ENCODE peak calls at places on chromosome 7, in five cellular contexts. One of them, this sample, is unnamed.
A peak's percentile ranks its signal among the peaks of the same experiment; 100 is the strongest.

GRCh38 chr7:128135275-128136214 is 104.3 kb upstream of the LRRC4 start:
- DNase-seq in dorsolateral prefrontal cortex: peak; percentile 55
- DNase-seq in epithelial cell of proximal tubule: no peak
- DNase-seq in astrocyte of the cerebellum: peak; percentile 15
- DNase-seq in heart right ventricle: peak; percentile 34
- DNase-seq in this sample: peak; percentile 72

GRCh38 chr7:106629521-106629920 is 31.4 kb downstream of the CCDC71L start:
- DNase-seq in astrocyte of the cerebellum: peak; percentile 16
- DNase-seq in dorsolateral prefrontal cortex: no peak
- DNase-seq in epithelial cell of proximal tubule: no peak
- DNase-seq in heart right ventricle: no peak
- DNase-seq in this sample: no peak

GRCh38 chr7:157292770-157293412 is 43.9 kb upstream of the DNAJB6 start:
- DNase-seq in astrocyte of the cerebellum: no peak
- DNase-seq in dorsolateral prefrontal cortex: no peak
- DNase-seq in heart right ventricle: no peak
- DNase-seq in epithelial cell of proximal tubule: no peak
- DNase-seq in this sample: no peak

GRCh38 chr7:95472521-95473160 is 13.1 kb upstream of the ASB4 start:
- DNase-seq in astrocyte of the cerebellum: peak; percentile 60
- DNase-seq in epithelial cell of proximal tubule: peak; percentile 58
- DNase-seq in heart right ventricle: no peak
- DNase-seq in dorsolateral prefrontal cortex: no peak
- DNase-seq in this sample: no peak

GRCh38 chr7:66557214-66558200 is 71.2 kb upstream of the KCTD7 start:
- DNase-seq in astrocyte of the cerebellum: peak; percentile 12
- DNase-seq in epithelial cell of proximal tubule: no peak
- DNase-seq in dorsolateral prefrontal cortex: peak; percentile 74
- DNase-seq in heart right ventricle: peak; percentile 57
- DNase-seq in this sample: peak; percentile 85

GRCh38 chr7:45021604-45022296 is 21.7 kb downstream of the CCM2 start:
- DNase-seq in epithelial cell of proximal tubule: no peak
- DNase-seq in astrocyte of the cerebellum: no peak
- DNase-seq in dorsolateral prefrontal cortex: no peak
- DNase-seq in heart right ventricle: no peak
- DNase-seq in this sample: no peak

GRCh38 chr7:97959046-97959445 is 30.9 kb downstream of the OCM2 start:
- DNase-seq in dorsolateral prefrontal cortex: no peak
- DNase-seq in astrocyte of the cerebellum: no peak
- DNase-seq in heart right ventricle: no peak
- DNase-seq in epithelial cell of proximal tubule: no peak
- DNase-seq in this sample: no peak

GRCh38 chr7:92737706-92738105 is 98.7 kb downstream of the CDK6 start:
- DNase-seq in epithelial cell of proximal tubule: no peak
- DNase-seq in dorsolateral prefrontal cortex: no peak
- DNase-seq in heart right ventricle: no peak
- DNase-seq in astrocyte of the cerebellum: no peak
- DNase-seq in this sample: no peak

GRCh38 chr7:116339564-116339963 is 129.2 kb downstream of the TES start:
- DNase-seq in epithelial cell of proximal tubule: no peak
- DNase-seq in heart right ventricle: no peak
- DNase-seq in dorsolateral prefrontal cortex: no peak
- DNase-seq in astrocyte of the cerebellum: no peak
- DNase-seq in this sample: no peak

GRCh38 chr7:42278360-42278759 is 41.4 kb upstream of the GLI3 start:
- DNase-seq in epithelial cell of proximal tubule: no peak
- DNase-seq in astrocyte of the cerebellum: no peak
- DNase-seq in heart right ventricle: no peak
- DNase-seq in dorsolateral prefrontal cortex: no peak
- DNase-seq in this sample: no peak

GRCh38 chr7:42269161-42269560 is 32.2 kb upstream of the GLI3 start:
- DNase-seq in heart right ventricle: no peak
- DNase-seq in dorsolateral prefrontal cortex: no peak
- DNase-seq in epithelial cell of proximal tubule: no peak
- DNase-seq in astrocyte of the cerebellum: peak; percentile 42
- DNase-seq in this sample: no peak

GRCh38 chr7:42274052-42274451 is 37.0 kb upstream of the GLI3 start:
- DNase-seq in epithelial cell of proximal tubule: no peak
- DNase-seq in heart right ventricle: no peak
- DNase-seq in astrocyte of the cerebellum: no peak
- DNase-seq in dorsolateral prefrontal cortex: no peak
- DNase-seq in this sample: no peak

DNA sequence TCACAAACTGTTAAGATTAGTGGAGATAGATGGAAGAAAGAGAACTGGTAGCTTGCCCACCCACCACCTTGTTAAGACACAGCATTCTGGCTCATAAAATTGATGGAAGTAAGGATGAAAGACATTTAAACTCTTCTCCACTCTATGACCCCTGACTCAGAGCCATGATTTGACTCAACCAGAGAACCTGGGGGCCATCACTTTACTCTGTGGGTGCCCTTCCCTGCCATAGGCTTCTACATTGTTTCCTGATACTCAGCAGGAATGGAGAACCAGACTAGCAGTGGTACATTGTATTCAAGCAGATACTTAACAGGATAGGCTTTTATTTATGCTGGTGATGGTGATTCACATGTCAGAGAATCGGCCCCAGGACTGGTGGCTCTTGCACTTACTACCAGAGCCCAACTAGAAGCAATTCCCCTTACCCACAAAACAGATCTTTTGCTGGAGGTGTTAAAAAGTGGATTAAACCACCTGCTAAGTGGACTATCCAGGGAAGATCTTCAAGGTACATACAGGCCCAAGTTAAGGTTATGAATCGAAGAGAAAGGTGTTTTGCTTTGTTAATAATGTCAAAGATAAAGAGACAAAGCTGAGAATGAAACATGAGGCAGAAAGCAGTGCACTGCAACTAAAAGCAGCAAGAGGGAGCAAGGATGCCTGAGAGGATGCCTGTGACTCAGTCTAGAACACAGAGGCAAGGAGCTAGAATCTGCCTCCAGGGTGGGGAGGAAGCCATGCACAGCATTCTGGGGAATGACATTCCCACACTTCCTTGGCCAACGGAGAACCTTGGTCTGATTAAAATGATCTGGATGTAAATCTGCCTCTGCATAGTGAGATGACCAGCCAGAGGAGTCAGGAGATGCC is 36.0 kb upstream of the GLI3 start:
- DNase-seq in epithelial cell of proximal tubule: no peak
- DNase-seq in heart right ventricle: no peak
- DNase-seq in astrocyte of the cerebellum: no peak
- DNase-seq in dorsolateral prefrontal cortex: no peak
- DNase-seq in this sample: no peak
- TF ChIP-seq CTCF in epithelial cell of proximal tubule: peak; percentile 66
- TF ChIP-seq CTCF in heart right ventricle: no peak
- TF ChIP-seq CTCF in astrocyte of the cerebellum: peak; percentile 56
- TF ChIP-seq CTCF in dorsolateral prefrontal cortex: no peak
- TF ChIP-seq CTCF in this sample: peak; percentile 6

DNA sequence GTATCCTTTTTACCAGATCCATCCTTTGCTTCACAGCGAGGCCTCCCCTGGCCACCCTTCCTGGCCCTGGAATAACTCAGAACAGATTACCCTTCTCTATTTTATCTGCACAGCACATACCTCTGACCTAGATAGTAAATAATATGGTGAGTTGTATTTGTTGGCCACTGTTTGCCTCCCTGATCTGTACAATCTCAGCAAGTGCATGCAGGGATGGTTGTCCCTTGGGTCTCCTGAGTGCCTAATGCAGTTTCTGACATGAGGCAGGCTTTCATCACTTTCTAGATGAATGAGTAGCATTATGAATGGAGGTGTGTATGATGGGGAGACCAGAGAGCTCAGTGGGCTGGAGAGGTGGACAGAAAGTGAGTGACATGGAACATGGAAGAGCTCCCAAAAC is 525.1 kb upstream of the IGFBP3 start:
- DNase-seq in astrocyte of the cerebellum: no peak
- DNase-seq in dorsolateral prefrontal cortex: no peak
- DNase-seq in epithelial cell of proximal tubule: no peak
- DNase-seq in heart right ventricle: no peak
- DNase-seq in this sample: no peak
- TF ChIP-seq CTCF in astrocyte of the cerebellum: no peak
- TF ChIP-seq CTCF in dorsolateral prefrontal cortex: no peak
- TF ChIP-seq CTCF in epithelial cell of proximal tubule: no peak
- TF ChIP-seq CTCF in heart right ventricle: no peak
- TF ChIP-seq CTCF in this sample: no peak

GRCh38 chr7:25886387-25887240 is 265.4 kb upstream of the NFE2L3 start:
- DNase-seq in dorsolateral prefrontal cortex: no peak
- DNase-seq in epithelial cell of proximal tubule: no peak
- DNase-seq in heart right ventricle: no peak
- DNase-seq in astrocyte of the cerebellum: no peak
- DNase-seq in this sample: no peak
- TF ChIP-seq CTCF in dorsolateral prefrontal cortex: no peak
- TF ChIP-seq CTCF in epithelial cell of proximal tubule: no peak
- TF ChIP-seq CTCF in heart right ventricle: no peak
- TF ChIP-seq CTCF in astrocyte of the cerebellum: no peak
- TF ChIP-seq CTCF in this sample: no peak

GRCh38 chr7:20153999-20154398 is 63.2 kb downstream of the MACC1 start:
- DNase-seq in astrocyte of the cerebellum: no peak
- DNase-seq in epithelial cell of proximal tubule: no peak
- DNase-seq in heart right ventricle: no peak
- DNase-seq in dorsolateral prefrontal cortex: no peak
- DNase-seq in this sample: no peak

GRCh38 chr7:20157456-20157855 is 59.7 kb downstream of the MACC1 start:
- DNase-seq in epithelial cell of proximal tubule: peak; percentile 23
- DNase-seq in dorsolateral prefrontal cortex: no peak
- DNase-seq in heart right ventricle: no peak
- DNase-seq in astrocyte of the cerebellum: no peak
- DNase-seq in this sample: no peak

GRCh38 chr7:20153567-20153966 is 63.6 kb downstream of the MACC1 start:
- DNase-seq in epithelial cell of proximal tubule: no peak
- DNase-seq in dorsolateral prefrontal cortex: no peak
- DNase-seq in astrocyte of the cerebellum: no peak
- DNase-seq in heart right ventricle: no peak
- DNase-seq in this sample: no peak

GRCh38 chr7:20159226-20159747 is 57.9 kb downstream of the MACC1 start:
- DNase-seq in heart right ventricle: no peak
- DNase-seq in astrocyte of the cerebellum: no peak
- DNase-seq in epithelial cell of proximal tubule: no peak
- DNase-seq in dorsolateral prefrontal cortex: no peak
- DNase-seq in this sample: no peak

DNA sequence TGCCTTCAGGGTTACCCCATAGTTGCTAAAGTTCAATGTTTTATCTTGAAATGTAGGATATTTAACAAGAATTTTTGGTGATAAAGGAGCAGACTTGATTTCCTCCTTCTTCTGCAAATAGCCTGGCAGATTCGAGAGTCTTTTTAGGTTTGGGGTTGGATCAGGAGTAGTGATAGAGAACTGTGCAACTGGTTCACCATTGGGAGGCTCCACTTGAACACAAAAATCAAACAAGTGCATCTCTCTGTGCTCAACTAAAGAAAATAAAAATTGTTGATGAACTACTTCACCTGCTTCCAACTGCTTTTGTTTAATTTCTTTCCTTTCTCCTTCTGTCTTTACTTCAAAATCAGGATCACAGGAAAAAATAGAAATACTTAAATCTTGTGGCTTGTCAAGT is 58.5 kb downstream of the MACC1 start:
- DNase-seq in heart right ventricle: no peak
- DNase-seq in dorsolateral prefrontal cortex: no peak
- DNase-seq in epithelial cell of proximal tubule: no peak
- DNase-seq in astrocyte of the cerebellum: no peak
- DNase-seq in this sample: no peak
- TF ChIP-seq CTCF in heart right ventricle: no peak
- TF ChIP-seq CTCF in dorsolateral prefrontal cortex: no peak
- TF ChIP-seq CTCF in epithelial cell of proximal tubule: peak; percentile 27
- TF ChIP-seq CTCF in astrocyte of the cerebellum: no peak
- TF ChIP-seq CTCF in this sample: no peak

DNA sequence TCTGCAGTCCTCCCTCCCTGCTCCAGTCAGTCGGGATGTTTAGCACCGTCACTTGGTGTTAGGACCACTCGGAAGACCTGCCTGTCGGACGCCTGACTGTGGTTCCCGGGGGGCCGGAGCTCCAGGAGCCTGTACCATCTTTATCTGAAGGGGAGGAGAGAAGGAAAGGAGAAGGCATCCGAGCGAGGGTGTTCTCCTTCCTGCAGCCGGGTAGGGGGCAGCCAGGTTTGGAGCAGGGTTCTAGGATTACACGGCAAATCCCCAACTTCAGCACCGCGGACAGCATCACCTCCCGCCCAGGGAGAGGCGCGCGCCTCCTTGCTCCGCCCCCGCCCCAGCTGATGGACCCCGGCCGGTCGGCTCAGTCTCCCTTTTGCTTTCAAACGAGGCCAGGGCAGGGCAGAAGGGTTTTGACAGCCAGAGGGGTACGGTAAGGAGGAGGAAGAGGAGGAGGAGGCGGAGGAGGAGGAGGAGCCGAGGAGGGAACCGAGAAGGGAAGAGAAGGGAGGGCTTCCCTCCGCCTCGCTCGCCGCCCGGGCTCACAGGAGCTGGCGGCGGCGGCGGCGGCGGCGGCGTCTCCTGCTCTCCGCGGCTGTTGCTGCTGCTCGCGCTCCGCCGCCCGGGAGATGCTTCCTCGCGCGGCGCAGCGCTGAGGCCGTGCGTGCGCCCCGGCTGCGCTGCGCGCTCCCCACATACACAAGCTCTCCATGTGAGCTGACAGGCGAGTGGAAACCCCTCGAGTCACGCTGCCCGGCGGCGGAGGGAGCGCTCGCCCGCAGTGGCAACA is 743 bp upstream of the CNTNAP2 start:
- DNase-seq in astrocyte of the cerebellum: peak; percentile 33
- DNase-seq in dorsolateral prefrontal cortex: peak; percentile 59
- DNase-seq in epithelial cell of proximal tubule: no peak
- DNase-seq in heart right ventricle: peak; percentile 36
- DNase-seq in this sample: no peak
- TF ChIP-seq CTCF in astrocyte of the cerebellum: no peak
- TF ChIP-seq CTCF in dorsolateral prefrontal cortex: no peak
- TF ChIP-seq CTCF in epithelial cell of proximal tubule: no peak
- TF ChIP-seq CTCF in heart right ventricle: no peak
- TF ChIP-seq CTCF in this sample: peak; percentile 2

GRCh38 chr7:102450242-102450641 is 14.4 kb downstream of the ALKBH4 start:
- DNase-seq in dorsolateral prefrontal cortex: peak; percentile 49
- DNase-seq in heart right ventricle: no peak
- DNase-seq in astrocyte of the cerebellum: no peak
- DNase-seq in epithelial cell of proximal tubule: no peak
- DNase-seq in this sample: no peak
- TF ChIP-seq CTCF in dorsolateral prefrontal cortex: no peak
- TF ChIP-seq CTCF in heart right ventricle: no peak
- TF ChIP-seq CTCF in astrocyte of the cerebellum: no peak
- TF ChIP-seq CTCF in epithelial cell of proximal tubule: peak; percentile 36
- TF ChIP-seq CTCF in this sample: peak; percentile 26

GRCh38 chr7:135232720-135233119 is 918 bp upstream of the STRA8 start:
- DNase-seq in epithelial cell of proximal tubule: no peak
- DNase-seq in astrocyte of the cerebellum: no peak
- DNase-seq in heart right ventricle: no peak
- DNase-seq in dorsolateral prefrontal cortex: no peak
- DNase-seq in this sample: no peak
- TF ChIP-seq CTCF in epithelial cell of proximal tubule: peak; percentile 46
- TF ChIP-seq CTCF in astrocyte of the cerebellum: no peak
- TF ChIP-seq CTCF in heart right ventricle: no peak
- TF ChIP-seq CTCF in dorsolateral prefrontal cortex: no peak
- TF ChIP-seq CTCF in this sample: peak; percentile 44